ENCODE peak calls at places on chromosomes 7 and 10, in seven cellular contexts. One of them, this sample, is unnamed.

GRCh38 chr10:106734220-106734619 is 430.3 kb downstream of the SORCS1 start:
- DNase-seq in uterus: no peak
- DNase-seq in Peyer's patch: no peak
- DNase-seq in tibial nerve: no peak
- DNase-seq in HCT116: no peak
- DNase-seq in transverse colon: no peak
- DNase-seq in suprapubic skin: no peak
- DNase-seq in this sample: no peak

GRCh38 chr7:6186578-6186977 is 85.8 kb downstream of the CYTH3 start:
- DNase-seq in suprapubic skin: no peak
- DNase-seq in tibial nerve: no peak
- DNase-seq in Peyer's patch: no peak
- DNase-seq in transverse colon: no peak
- DNase-seq in HCT116: no peak
- DNase-seq in uterus: no peak
- DNase-seq in this sample: no peak

GRCh38 chr7:87151701-87152111 is 547 bp upstream of the DMTF1 start:
- DNase-seq in HCT116: no peak
- DNase-seq in transverse colon: no peak
- DNase-seq in Peyer's patch: no peak
- DNase-seq in uterus: no peak
- DNase-seq in tibial nerve: no peak
- DNase-seq in suprapubic skin: no peak
- DNase-seq in this sample: no peak

GRCh38 chr7:55409474-55410225 is 44.5 kb downstream of the LANCL2 start:
- DNase-seq in transverse colon: no peak
- DNase-seq in Peyer's patch: no peak
- DNase-seq in suprapubic skin: no peak
- DNase-seq in tibial nerve: no peak
- DNase-seq in uterus: no peak
- DNase-seq in HCT116: no peak
- DNase-seq in this sample: no peak

GRCh38 chr10:8731415-8732110 is 677.1 kb downstream of the GATA3 start:
- DNase-seq in transverse colon: no peak
- DNase-seq in Peyer's patch: no peak
- DNase-seq in tibial nerve: no peak
- DNase-seq in uterus: no peak
- DNase-seq in suprapubic skin: no peak
- DNase-seq in HCT116: no peak
- DNase-seq in this sample: no peak

GRCh38 chr10:22821501-22821900 is 106.4 kb upstream of the ARMC3 start:
- DNase-seq in Peyer's patch: no peak
- DNase-seq in transverse colon: no peak
- DNase-seq in HCT116: no peak
- DNase-seq in suprapubic skin: no peak
- DNase-seq in uterus: no peak
- DNase-seq in tibial nerve: no peak
- DNase-seq in this sample: no peak

GRCh38 chr10:117425908-117426566 is 50.8 kb upstream of the PDZD8 start:
- DNase-seq in tibial nerve: no peak
- DNase-seq in Peyer's patch: no peak
- DNase-seq in uterus: no peak
- DNase-seq in suprapubic skin: no peak
- DNase-seq in HCT116: no peak
- DNase-seq in transverse colon: no peak
- DNase-seq in this sample: no peak

GRCh38 chr10:124874-125273 is 10.4 kb upstream of the ZMYND11 start:
- DNase-seq in transverse colon: no peak
- DNase-seq in suprapubic skin: no peak
- DNase-seq in tibial nerve: no peak
- DNase-seq in Peyer's patch: no peak
- DNase-seq in HCT116: no peak
- DNase-seq in uterus: no peak
- DNase-seq in this sample: no peak

GRCh38 chr10:27153855-27154198 is 357 bp downstream of the YME1L1 start:
- DNase-seq in tibial nerve: no peak
- DNase-seq in HCT116: no peak
- DNase-seq in transverse colon: no peak
- DNase-seq in Peyer's patch: no peak
- DNase-seq in suprapubic skin: no peak
- DNase-seq in uterus: no peak
- DNase-seq in this sample: no peak

GRCh38 chr10:27439101-27439500 is 65.0 kb upstream of the RAB18 start:
- DNase-seq in uterus: no peak
- DNase-seq in HCT116: no peak
- DNase-seq in tibial nerve: no peak
- DNase-seq in Peyer's patch: no peak
- DNase-seq in transverse colon: no peak
- DNase-seq in suprapubic skin: no peak
- DNase-seq in this sample: no peak

GRCh38 chr10:19964625-19965024 is 148.4 kb downstream of the PLXDC2 start:
- DNase-seq in Peyer's patch: no peak
- DNase-seq in suprapubic skin: no peak
- DNase-seq in tibial nerve: no peak
- DNase-seq in uterus: no peak
- DNase-seq in HCT116: no peak
- DNase-seq in transverse colon: no peak
- DNase-seq in this sample: no peak

GRCh38 chr7:35831208-35831607 is 30.4 kb downstream of the SEPTIN7 start:
- DNase-seq in suprapubic skin: no peak
- DNase-seq in HCT116: no peak
- DNase-seq in transverse colon: no peak
- DNase-seq in Peyer's patch: no peak
- DNase-seq in tibial nerve: no peak
- DNase-seq in uterus: no peak
- DNase-seq in this sample: no peak

GRCh38 chr7:77802557-77803410 is 4.2 kb downstream of the PHTF2 start:
- DNase-seq in tibial nerve: no peak
- DNase-seq in HCT116: no peak
- DNase-seq in suprapubic skin: no peak
- DNase-seq in uterus: no peak
- DNase-seq in Peyer's patch: no peak
- DNase-seq in transverse colon: no peak
- DNase-seq in this sample: no peak

GRCh38 chr7:37683263-37684120 is at the start of gene GPR141:
- DNase-seq in uterus: no peak
- DNase-seq in Peyer's patch: no peak
- DNase-seq in transverse colon: no peak
- DNase-seq in suprapubic skin: no peak
- DNase-seq in tibial nerve: no peak
- DNase-seq in HCT116: no peak
- DNase-seq in this sample: no peak

GRCh38 chr10:77710081-77710551 is 72.5 kb upstream of the KCNMA1 start:
- DNase-seq in transverse colon: no peak
- DNase-seq in uterus: no peak
- DNase-seq in tibial nerve: no peak
- DNase-seq in suprapubic skin: no peak
- DNase-seq in HCT116: no peak
- DNase-seq in Peyer's patch: no peak
- DNase-seq in this sample: no peak

GRCh38 chr10:16401416-16401815 is 35.4 kb upstream of the PTER start:
- DNase-seq in suprapubic skin: no peak
- DNase-seq in Peyer's patch: no peak
- DNase-seq in transverse colon: no peak
- DNase-seq in tibial nerve: no peak
- DNase-seq in HCT116: no peak
- DNase-seq in uterus: no peak
- DNase-seq in this sample: no peak

GRCh38 chr7:111091623-111092370 is 870 bp downstream of the LRRN3 start:
- DNase-seq in transverse colon: no peak
- DNase-seq in HCT116: no peak
- DNase-seq in Peyer's patch: no peak
- DNase-seq in tibial nerve: no peak
- DNase-seq in suprapubic skin: no peak
- DNase-seq in uterus: no peak
- DNase-seq in this sample: no peak

GRCh38 chr10:58806970-58807630 is 294.4 kb downstream of the BICC1 start:
- DNase-seq in suprapubic skin: no peak
- DNase-seq in transverse colon: no peak
- DNase-seq in tibial nerve: no peak
- DNase-seq in HCT116: no peak
- DNase-seq in Peyer's patch: no peak
- DNase-seq in uterus: no peak
- DNase-seq in this sample: no peak

GRCh38 chr10:132715791-132716680 is 69.9 kb downstream of the NKX6-2 start:
- DNase-seq in Peyer's patch: no peak
- DNase-seq in tibial nerve: peak; percentile 12
- DNase-seq in HCT116: no peak
- DNase-seq in suprapubic skin: peak; percentile 74
- DNase-seq in transverse colon: no peak
- DNase-seq in uterus: no peak
- DNase-seq in this sample: peak; percentile 68

GRCh38 chr7:76294344-76295024 is 8.0 kb upstream of the HSPB1 start:
- DNase-seq in suprapubic skin: peak; percentile 97
- DNase-seq in uterus: peak; percentile 99
- DNase-seq in transverse colon: peak; percentile 96
- DNase-seq in Peyer's patch: peak; percentile 95
- DNase-seq in HCT116: peak; percentile 83
- DNase-seq in tibial nerve: peak; percentile 96
- DNase-seq in this sample: peak; percentile 90

GRCh38 chr10:34489973-34490372 is 325.1 kb downstream of the PARD3 start:
- DNase-seq in HCT116: peak; percentile 29
- DNase-seq in tibial nerve: no peak
- DNase-seq in transverse colon: no peak
- DNase-seq in Peyer's patch: no peak
- DNase-seq in uterus: no peak
- DNase-seq in suprapubic skin: no peak
- DNase-seq in this sample: no peak

GRCh38 chr10:17375936-17376584 is 78.3 kb downstream of the ST8SIA6 start:
- DNase-seq in transverse colon: no peak
- DNase-seq in HCT116: no peak
- DNase-seq in suprapubic skin: no peak
- DNase-seq in tibial nerve: no peak
- DNase-seq in Peyer's patch: no peak
- DNase-seq in uterus: no peak
- DNase-seq in this sample: no peak

GRCh38 chr7:82348251-82348650 is 95.3 kb downstream of the CACNA2D1 start:
- DNase-seq in transverse colon: no peak
- DNase-seq in HCT116: no peak
- DNase-seq in tibial nerve: no peak
- DNase-seq in Peyer's patch: no peak
- DNase-seq in suprapubic skin: no peak
- DNase-seq in uterus: no peak
- DNase-seq in this sample: no peak

GRCh38 chr10:68223535-68224165 is 8.3 kb downstream of the ATOH7 start:
- DNase-seq in Peyer's patch: no peak
- DNase-seq in tibial nerve: no peak
- DNase-seq in suprapubic skin: no peak
- DNase-seq in uterus: no peak
- DNase-seq in HCT116: no peak
- DNase-seq in transverse colon: peak; percentile 27
- DNase-seq in this sample: no peak

GRCh38 chr10:73915206-73915851 is 4.4 kb downstream of the PLAU start:
- DNase-seq in tibial nerve: no peak
- DNase-seq in uterus: no peak
- DNase-seq in suprapubic skin: no peak
- DNase-seq in Peyer's patch: no peak
- DNase-seq in HCT116: no peak
- DNase-seq in transverse colon: no peak
- DNase-seq in this sample: no peak

GRCh38 chr7:26510226-26510957 is 218.7 kb downstream of the SNX10 start:
- DNase-seq in suprapubic skin: no peak
- DNase-seq in tibial nerve: no peak
- DNase-seq in transverse colon: no peak
- DNase-seq in Peyer's patch: no peak
- DNase-seq in uterus: no peak
- DNase-seq in HCT116: no peak
- DNase-seq in this sample: no peak

GRCh38 chr10:84156768-84157167 is 16.8 kb upstream of the GPR15LG start:
- DNase-seq in uterus: no peak
- DNase-seq in tibial nerve: no peak
- DNase-seq in Peyer's patch: no peak
- DNase-seq in HCT116: no peak
- DNase-seq in suprapubic skin: no peak
- DNase-seq in transverse colon: no peak
- DNase-seq in this sample: peak; percentile 84
- TF ChIP-seq POLR2A in uterus: no peak
- TF ChIP-seq POLR2A in tibial nerve: no peak
- TF ChIP-seq POLR2A in Peyer's patch: no peak
- TF ChIP-seq POLR2A in HCT116: no peak
- TF ChIP-seq POLR2A in suprapubic skin: no peak
- TF ChIP-seq POLR2A in transverse colon: peak; percentile 10
- TF ChIP-seq POLR2A in this sample: no peak

GRCh38 chr10:127877116-127877515 is 15.6 kb downstream of the CLRN3 start:
- DNase-seq in uterus: no peak
- DNase-seq in suprapubic skin: no peak
- DNase-seq in Peyer's patch: no peak
- DNase-seq in transverse colon: no peak
- DNase-seq in HCT116: no peak
- DNase-seq in tibial nerve: no peak
- DNase-seq in this sample: no peak
- H3K4me1 ChIP-seq in uterus: peaks cover 3% of the 10 kb centered on the region
- H3K4me1 ChIP-seq in suprapubic skin: peaks cover 5% of the 10 kb centered on the region
- H3K4me1 ChIP-seq in Peyer's patch: peaks cover 4% of the 10 kb centered on the region
- H3K4me1 ChIP-seq in transverse colon: peaks cover 36% of the 10 kb centered on the region
- H3K4me1 ChIP-seq in HCT116: no peaks in the 10 kb centered on the region
- H3K4me1 ChIP-seq in tibial nerve: peaks cover 2% of the 10 kb centered on the region
- H3K4me1 ChIP-seq in this sample: peaks cover 8% of the 10 kb centered on the region

GRCh38 chr10:71771821-71772617 is 1.3 kb downstream of the VSIR start:
- DNase-seq in Peyer's patch: peak; percentile 57
- DNase-seq in uterus: peak; percentile 84
- DNase-seq in suprapubic skin: no peak
- DNase-seq in tibial nerve: no peak
- DNase-seq in transverse colon: peak; percentile 69
- DNase-seq in HCT116: peak; percentile 79
- DNase-seq in this sample: no peak

GRCh38 chr10:71774916-71775702 is 1.8 kb upstream of the VSIR start:
- DNase-seq in uterus: no peak
- DNase-seq in transverse colon: peak; percentile 26
- DNase-seq in HCT116: no peak
- DNase-seq in tibial nerve: no peak
- DNase-seq in Peyer's patch: peak; percentile 46
- DNase-seq in suprapubic skin: no peak
- DNase-seq in this sample: peak; percentile 90

GRCh38 chr10:71771204-71771603 is 2.1 kb downstream of the VSIR start:
- DNase-seq in Peyer's patch: peak; percentile 47
- DNase-seq in uterus: no peak
- DNase-seq in HCT116: no peak
- DNase-seq in suprapubic skin: no peak
- DNase-seq in transverse colon: no peak
- DNase-seq in tibial nerve: no peak
- DNase-seq in this sample: no peak

GRCh38 chr10:71772832-71773220 is 494 bp downstream of the VSIR start:
- DNase-seq in HCT116: no peak
- DNase-seq in suprapubic skin: no peak
- DNase-seq in uterus: no peak
- DNase-seq in tibial nerve: no peak
- DNase-seq in transverse colon: peak; percentile 28
- DNase-seq in Peyer's patch: no peak
- DNase-seq in this sample: no peak

GRCh38 chr10:71773221-71773971 is at the start of gene VSIR:
- DNase-seq in HCT116: peak; percentile 59
- DNase-seq in uterus: peak; percentile 95
- DNase-seq in tibial nerve: peak; percentile 87
- DNase-seq in Peyer's patch: peak; percentile 97
- DNase-seq in suprapubic skin: peak; percentile 95
- DNase-seq in transverse colon: peak; percentile 94
- DNase-seq in this sample: peak; percentile 100
- TF ChIP-seq POLR2A in HCT116: no peak
- TF ChIP-seq POLR2A in uterus: peak; percentile 95
- TF ChIP-seq POLR2A in tibial nerve: peak; percentile 97
- TF ChIP-seq POLR2A in Peyer's patch: peak; percentile 99
- TF ChIP-seq POLR2A in suprapubic skin: peak; percentile 97
- TF ChIP-seq POLR2A in transverse colon: peak; percentile 98
- TF ChIP-seq POLR2A in this sample: peak; percentile 88

GRCh38 chr10:124698560-124699470 is 45.4 kb downstream of the FAM53B start:
- DNase-seq in transverse colon: no peak
- DNase-seq in tibial nerve: no peak
- DNase-seq in uterus: no peak
- DNase-seq in HCT116: no peak
- DNase-seq in suprapubic skin: no peak
- DNase-seq in Peyer's patch: peak; percentile 37
- DNase-seq in this sample: peak; percentile 72
- H3K4me1 ChIP-seq in transverse colon: peaks cover 36% of the 10 kb centered on the region
- H3K4me1 ChIP-seq in tibial nerve: peaks cover 78% of the 10 kb centered on the region
- H3K4me1 ChIP-seq in uterus: peaks cover 46% of the 10 kb centered on the region
- H3K4me1 ChIP-seq in HCT116: no peaks in the 10 kb centered on the region
- H3K4me1 ChIP-seq in suprapubic skin: peaks cover 72% of the 10 kb centered on the region
- H3K4me1 ChIP-seq in Peyer's patch: peaks cover 3% of the 10 kb centered on the region
- H3K4me1 ChIP-seq in this sample: peaks cover 100% of the 10 kb centered on the region

This sample was measured in spleen.